ENCODE peak calls at places on chromosomes 5 and 9, in seven cellular contexts. P, C, T, S, Y, V and R are unnamed samples.

GRCh38 chr5:92308679-92309078 is 925.6 kb upstream of the ARRDC3 start:
- DNase-seq in Y (no peak), S (no peak), C (no peak), P (no peak), T (no peak), V (no peak), R (no peak)

GRCh38 chr5:56632199-56632598 is 183.2 kb upstream of the MAP3K1 start:
- DNase-seq in T (no peak), P (no peak), C (no peak), Y (no peak), V (no peak), S (no peak), R (no peak)

GRCh38 chr5:138245717-138246116 is 28.7 kb downstream of the GFRA3 start:
- DNase-seq in T (no peak), S (no peak), Y (no peak), P (no peak), V (no peak), C (no peak), R (no peak)

GRCh38 chr9:12775963-12776774 is 1.3 kb downstream of the LURAP1L start:
- DNase-seq in V (peak), S (peak), T (no peak), P (peak), Y (peak), C (peak), R (no peak)

GRCh38 chr5:43649256-43649655 is 46.3 kb downstream of the NNT start:
- DNase-seq in P (no peak), V (no peak), S (no peak), Y (no peak), C (no peak), T (no peak), R (no peak)

GRCh38 chr9:69877852-69878507 is 57.4 kb downstream of the CFAP95 start:
- DNase-seq in T (no peak), C (peak), S (no peak), Y (no peak), P (no peak), V (no peak), R (no peak)

GRCh38 chr5:158899201-158899600 is 200.5 kb downstream of the EBF1 start:
- DNase-seq in Y (no peak), V (no peak), C (no peak), T (no peak), S (no peak), P (no peak), R (peak)

GRCh38 chr5:157750320-157750719 is 6.8 kb downstream of the LSM11 start:
- DNase-seq in P (no peak), T (no peak), Y (no peak), S (no peak), C (no peak), V (no peak), R (no peak)

GRCh38 chr5:57450991-57451876 is 31.4 kb downstream of the ACTBL2 start:
- DNase-seq in P (no peak), Y (no peak), S (no peak), V (no peak), C (no peak), T (no peak), R (no peak)

GRCh38 chr5:163396941-163397340 is 40.5 kb upstream of the CCNG1 start:
- DNase-seq in S (no peak), P (no peak), Y (no peak), T (no peak), C (no peak), V (no peak), R (no peak)

GRCh38 chr9:131186622-131187021 is 61.2 kb downstream of the NUP214 start:
- DNase-seq in P (no peak), V (no peak), S (no peak), C (no peak), T (no peak), Y (no peak), R (no peak)

GRCh38 chr9:37390759-37391158 is 31.7 kb upstream of the GRHPR start:
- DNase-seq in Y (peak), T (peak), C (peak), S (no peak), V (no peak), P (peak), R (no peak)

GRCh38 chr5:143601917-143602333 is 198.4 kb upstream of the NR3C1 start:
- DNase-seq in Y (peak), T (no peak), P (no peak), C (no peak), V (no peak), S (peak), R (no peak)

GRCh38 chr5:142690641-142691040 is 4.8 kb upstream of the FGF1 start:
- DNase-seq in S (no peak), P (no peak), V (no peak), C (no peak), T (no peak), Y (no peak), R (no peak)

GRCh38 chr9:15244001-15244441 is 63.0 kb downstream of the TTC39B start:
- DNase-seq in S (no peak), Y (no peak), T (no peak), C (no peak), V (no peak), P (no peak), R (no peak)

GRCh38 chr5:42495908-42496307 is 72.7 kb downstream of the GHR start:
- DNase-seq in C (no peak), S (no peak), Y (no peak), P (no peak), T (no peak), V (no peak), R (no peak)

GRCh38 chr9:86096382-86096781 is 3.0 kb downstream of the GOLM1 start:
- DNase-seq in S (no peak), T (no peak), V (no peak), P (no peak), C (no peak), Y (no peak), R (no peak)

GRCh38 chr9:99465231-99465891 is 243.3 kb downstream of the SEC61B start:
- DNase-seq in S (no peak), C (no peak), T (no peak), V (no peak), Y (no peak), P (no peak), R (peak)

GRCh38 chr5:78496373-78496772 is 136.0 kb downstream of the SCAMP1 start:
- DNase-seq in P (peak), C (no peak), T (no peak), Y (no peak), S (no peak), V (no peak), R (no peak)

GRCh38 chr5:154647760-154648143 is 107.4 kb upstream of the LARP1 start:
- DNase-seq in P (no peak), C (no peak), T (no peak), V (no peak), S (no peak), Y (no peak), R (no peak)

GRCh38 chr5:175448276-175448675 is 4.3 kb upstream of the DRD1 start:
- DNase-seq in Y (no peak), V (no peak), P (no peak), S (no peak), C (no peak), T (no peak), R (no peak)

GRCh38 chr9:26527931-26528330 is 364.7 kb downstream of the CAAP1 start:
- DNase-seq in V (no peak), P (no peak), Y (no peak), T (no peak), C (no peak), S (no peak), R (no peak)

GRCh38 chr9:5633243-5633642 is 4.3 kb downstream of the RIC1 start:
- DNase-seq in S (no peak), C (no peak), P (no peak), T (no peak), V (no peak), Y (no peak), R (no peak)

GRCh38 chr5:1464511-1464910 is 19.3 kb upstream of the SLC6A3 start:
- DNase-seq in C (no peak), Y (no peak), P (no peak), V (no peak), T (no peak), S (no peak), R (no peak)

GRCh38 chr9:136672431-136673087 is 9.8 kb downstream of the EGFL7 start:
- DNase-seq in Y (no peak), V (no peak), P (no peak), C (no peak), S (no peak), T (no peak), R (no peak)

GRCh38 chr9:136673088-136673969 is 10.6 kb downstream of the EGFL7 start:
- DNase-seq in T (no peak), V (no peak), S (no peak), P (no peak), C (no peak), Y (no peak), R (no peak)

GRCh38 chr9:136671254-136671614 is 8.5 kb downstream of the EGFL7 start:
- DNase-seq in P (no peak), C (no peak), V (no peak), Y (no peak), T (no peak), S (no peak), R (no peak)

GRCh38 chr9:136670571-136671253 is 8.0 kb downstream of the EGFL7 start:
- DNase-seq in C (no peak), S (no peak), Y (no peak), T (no peak), P (no peak), V (no peak), R (no peak)

GRCh38 chr9:136671646-136672430 is 9.1 kb downstream of the EGFL7 start:
- DNase-seq in Y (no peak), S (no peak), T (no peak), V (no peak), P (no peak), C (no peak), R (no peak)
- H3K27ac ChIP-seq in Y (no peak), S (peak), T (no peak), V (no peak), P (no peak), C (no peak), R (no peak)

GRCh38 chr9:17003576-17004240 is 131.1 kb upstream of the CNTLN start:
- DNase-seq in P (no peak), Y (no peak), T (no peak), V (no peak), C (no peak), S (no peak), R (no peak)

GRCh38 chr9:17009071-17009470 is 125.8 kb upstream of the CNTLN start:
- DNase-seq in T (no peak), S (no peak), V (no peak), C (no peak), P (no peak), Y (no peak), R (no peak)

GRCh38 chr9:17004500-17004899 is 130.3 kb upstream of the CNTLN start:
- DNase-seq in Y (no peak), P (no peak), V (no peak), C (no peak), T (no peak), S (no peak), R (no peak)

DNA sequence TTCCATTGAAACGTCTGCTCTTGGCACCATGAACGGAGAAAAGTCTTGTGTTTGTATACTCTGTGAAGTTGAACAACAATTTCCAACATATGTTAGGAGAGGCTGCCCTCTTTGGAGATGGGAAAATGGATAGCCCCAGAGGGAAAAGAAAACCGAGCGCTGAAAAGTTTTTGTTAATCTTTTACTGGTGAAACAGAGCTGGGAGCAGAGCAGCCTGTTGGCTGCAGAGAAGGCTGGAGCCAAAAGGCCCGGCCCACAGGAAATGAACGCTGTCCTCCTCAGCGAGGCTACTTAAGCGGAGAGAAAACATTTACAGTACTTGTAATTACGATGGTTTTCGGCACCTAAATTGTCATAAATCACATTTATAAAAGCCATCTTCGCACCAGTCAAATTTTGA is 129.8 kb upstream of the CNTLN start:
- DNase-seq in P (peak), Y (peak), S (no peak), T (no peak), V (no peak), C (no peak), R (peak)
- H3K4me3 ChIP-seq in P (no peak), Y (no peak), S (no peak), T (no peak), V (no peak), C (no peak), R (peak)

GRCh38 chr5:147863409-147864194 is 14.9 kb upstream of the SCGB3A2 start:
- DNase-seq in T (no peak), S (no peak), Y (no peak), V (no peak), C (no peak), P (no peak), R (no peak)
- TF ChIP-seq POLR2AphosphoS5 in T (no peak), S (no peak), Y (no peak), V (no peak), C (no peak), P (no peak), R (no peak)

DNA sequence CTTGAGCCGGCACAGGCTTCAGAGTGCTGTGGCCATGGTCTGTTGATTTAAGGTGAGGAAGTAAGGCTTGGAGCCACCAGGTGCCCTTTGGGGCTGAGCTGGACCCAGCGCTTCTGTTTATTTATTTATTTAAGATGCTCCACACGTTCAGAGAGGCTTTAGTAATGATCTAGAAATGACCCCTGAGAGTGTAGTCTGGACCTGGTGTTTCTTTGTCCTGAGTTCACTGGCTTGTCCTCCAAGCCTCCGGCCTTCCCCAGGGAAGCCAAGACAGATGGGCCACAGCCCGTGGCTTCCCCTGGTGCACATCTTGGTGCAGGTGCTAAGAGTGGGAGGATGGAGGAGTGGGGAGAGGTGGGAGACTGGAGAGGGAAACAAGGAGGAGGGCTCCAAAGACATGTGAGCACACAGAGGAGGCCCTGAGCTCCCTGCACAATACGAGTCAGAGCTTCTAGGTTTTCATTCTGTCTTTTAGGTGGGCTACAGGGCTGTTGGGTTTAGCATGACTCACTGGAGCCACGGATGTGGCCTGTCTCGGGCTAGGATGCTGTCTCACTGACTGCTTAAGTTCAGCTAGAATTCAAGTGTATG is 56.9 kb downstream of the AHRR start:
- DNase-seq in V (peak), C (no peak), T (no peak), Y (peak), S (peak), P (no peak), R (no peak)
- H3K27ac ChIP-seq in V (no peak), C (no peak), T (peak), Y (no peak), S (no peak), P (no peak), R (peak)

GRCh38 chr5:81901539-81901938 is 70.3 kb upstream of the ATG10 start:
- DNase-seq in S (no peak), T (no peak), C (no peak), P (no peak), V (no peak), Y (no peak), R (no peak)
- H3K4me3 ChIP-seq in S (no peak), T (no peak), C (no peak), P (no peak), V (no peak), Y (no peak), R (no peak)

DNA sequence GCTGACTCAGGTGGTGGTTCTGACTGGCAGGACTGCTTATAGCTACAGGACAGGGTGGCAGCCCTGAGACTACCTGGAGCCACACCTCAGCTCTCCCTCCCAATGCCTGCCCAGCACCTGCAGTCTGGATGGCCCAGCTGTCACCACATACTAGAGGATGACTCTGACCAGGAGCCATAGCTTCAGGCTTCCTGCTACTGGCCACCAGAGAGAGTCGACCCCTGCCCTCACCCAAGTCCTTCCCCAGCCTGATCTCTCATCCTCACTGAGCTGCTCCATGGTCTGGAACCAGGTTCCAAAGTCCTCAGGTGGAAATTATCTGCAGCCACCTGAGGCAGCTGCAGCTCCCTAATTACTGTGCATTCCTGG is 25.6 kb upstream of the TDRD7 start:
- DNase-seq in P (no peak), T (no peak), Y (peak), V (no peak), S (no peak), C (no peak), R (no peak)
- TF ChIP-seq POLR2AphosphoS5 in P (no peak), T (no peak), Y (no peak), V (no peak), S (no peak), C (no peak), R (no peak)